ENCODE peak calls at places on chromosomes 2 and 18, in five cellular contexts. Z is stimulated activated CD8-positive, alpha-beta memory T cell treated with anti-CD3 and anti-CD28 coated beads, Interleukin-2, amount 100 ng/mL, for 48 hours; K is kidney tubule cell; O is NCI-H446; E is ELF-1. S is an unnamed sample.

GRCh38 chr2:77807531-77808215 is 285.5 kb upstream of the LRRTM4 start:
- DNase-seq in Z (no peak), K (no peak), O (no peak), E (peak; percentile 60), S (no peak)

GRCh38 chr2:197215988-197216979 is 94.3 kb downstream of the ANKRD44 start:
- DNase-seq in Z (no peak), K (peak; percentile 15), O (no peak), E (no peak), S (no peak)

GRCh38 chr2:54888146-54888545 is 162.1 kb downstream of the RTN4 start:
- DNase-seq in Z (no peak), K (no peak), O (no peak), E (no peak), S (no peak)

GRCh38 chr2:46270384-46270783 is 26.8 kb upstream of the EPAS1 start:
- DNase-seq in Z (no peak), K (peak; percentile 35), O (no peak), E (no peak), S (no peak)

GRCh38 chr2:68917034-68917718 is 35.5 kb downstream of the GKN2 start:
- DNase-seq in Z (no peak), K (no peak), O (no peak), E (no peak), S (no peak)

GRCh38 chr2:222968550-222969155 is 83.3 kb upstream of the KCNE4 start:
- DNase-seq in Z (no peak), K (no peak), O (no peak), E (no peak), S (no peak)

GRCh38 chr2:214810670-214811069 is 1.2 kb upstream of the BARD1 start:
- DNase-seq in Z (no peak), K (peak; percentile 18), O (no peak), E (no peak), S (no peak)

GRCh38 chr18:7117390-7118355 is at the start of gene LAMA1:
- DNase-seq in Z (no peak), K (peak; percentile 12), O (no peak), E (peak; percentile 46), S (no peak)

GRCh38 chr2:217412721-217413120 is 552.9 kb upstream of the TNP1 start:
- DNase-seq in Z (no peak), K (no peak), O (peak; percentile 25), E (no peak), S (no peak)

GRCh38 chr2:166373951-166374350 is 1.8 kb downstream of the SCN9A start:
- DNase-seq in Z (no peak), K (peak; percentile 82), O (peak; percentile 40), E (no peak), S (no peak)

GRCh38 chr2:191580581-191580980 is 97.4 kb upstream of the NABP1 start:
- DNase-seq in Z (no peak), K (no peak), O (peak; percentile 32), E (no peak), S (no peak)

GRCh38 chr18:21897811-21898210 is 157.2 kb downstream of the MIB1 start:
- DNase-seq in Z (no peak), K (peak; percentile 53), O (peak; percentile 43), E (peak; percentile 73), S (no peak)

GRCh38 chr18:36850527-36851201 is 21.7 kb downstream of the KIAA1328 start:
- DNase-seq in Z (no peak), K (peak; percentile 87), O (peak; percentile 33), E (no peak), S (no peak)

GRCh38 chr2:165469417-165469816 is at the start of gene CSRNP3:
- DNase-seq in Z (no peak), K (peak; percentile 91), O (peak; percentile 89), E (peak; percentile 83), S (no peak)

GRCh38 chr2:240593703-240594451 is 7.3 kb downstream of the CAPN10 start:
- DNase-seq in Z (no peak), K (no peak), O (no peak), E (no peak), S (no peak)

GRCh38 chr2:209685963-209686362 is 85.7 kb upstream of the UNC80 start:
- DNase-seq in Z (no peak), K (no peak), O (no peak), E (no peak), S (no peak)

GRCh38 chr2:205769879-205770278 is 87.6 kb downstream of the NRP2 start:
- DNase-seq in Z (no peak), K (no peak), O (no peak), E (no peak), S (no peak)

GRCh38 chr2:23684540-23685176 is 242.3 kb downstream of the ATAD2B start:
- DNase-seq in Z (no peak), K (peak; percentile 20), O (no peak), E (peak; percentile 68), S (no peak)

GRCh38 chr2:111667542-111668273 is 216.3 kb downstream of the ANAPC1 start:
- DNase-seq in Z (no peak), K (peak; percentile 87), O (no peak), E (peak; percentile 36), S (peak; percentile 7)

GRCh38 chr2:60586081-60586480 is 32.6 kb upstream of the BCL11A start:
- DNase-seq in Z (no peak), K (no peak), O (no peak), E (no peak), S (no peak)

GRCh38 chr18:76450912-76451421 is 44.1 kb downstream of the ZNF516 start:
- DNase-seq in Z (no peak), K (peak; percentile 62), O (no peak), E (peak; percentile 58), S (peak; percentile 7)

GRCh38 chr18:80176334-80177080 is 67.4 kb downstream of the ADNP2 start:
- DNase-seq in Z (no peak), K (no peak), O (no peak), E (no peak), S (no peak)

GRCh38 chr2:119293900-119294299 is 70.3 kb downstream of the STEAP3 start:
- DNase-seq in Z (no peak), K (no peak), O (no peak), E (no peak), S (no peak)

GRCh38 chr18:76821356-76821874 is 942 bp upstream of the ZNF236 start:
- DNase-seq in Z (no peak), K (peak; percentile 12), O (no peak), E (no peak), S (no peak)

GRCh38 chr2:215419113-215419512 is 16.8 kb downstream of the FN1 start:
- DNase-seq in Z (no peak), K (no peak), O (no peak), E (no peak), S (no peak)

GRCh38 chr2:105397025-105397722 is 1.7 kb downstream of the FHL2 start:
- DNase-seq in Z (no peak), K (peak; percentile 46), O (peak; percentile 27), E (peak; percentile 54), S (no peak)

GRCh38 chr2:232465061-232465460 is 9.1 kb downstream of the ALPI start:
- DNase-seq in Z (no peak), K (no peak), O (no peak), E (no peak), S (no peak)

GRCh38 chr18:32542221-32542798 is 71.6 kb upstream of the GAREM1 start:
- DNase-seq in Z (no peak), K (peak; percentile 89), O (no peak), E (no peak), S (no peak)

GRCh38 chr18:26621161-26622026 is 73.0 kb upstream of the KCTD1 start:
- DNase-seq in Z (no peak), K (peak; percentile 38), O (peak; percentile 8), E (peak; percentile 73), S (peak; percentile 20)

GRCh38 chr2:230872151-230872967 is 7.6 kb downstream of the ITM2C start:
- DNase-seq in Z (no peak), K (no peak), O (no peak), E (peak; percentile 53), S (no peak)

GRCh38 chr2:112923237-112923966 is 12.4 kb downstream of the IL37 start:
- DNase-seq in Z (no peak), K (no peak), O (no peak), E (no peak), S (no peak)

GRCh38 chr2:36329746-36330145 is 25.8 kb upstream of the CRIM1 start:
- DNase-seq in Z (no peak), K (peak; percentile 92), O (no peak), E (no peak), S (no peak)

GRCh38 chr18:23209031-23209430 is 73.7 kb downstream of the CABLES1 start:
- DNase-seq in Z (no peak), K (no peak), O (no peak), E (no peak), S (no peak)

GRCh38 chr2:160419776-160420521 is 73.7 kb downstream of the RBMS1 start:
- DNase-seq in Z (no peak), K (no peak), O (no peak), E (no peak), S (no peak)

GRCh38 chr2:111624401-111625156 is 259.4 kb downstream of the ANAPC1 start:
- DNase-seq in Z (no peak), K (no peak), O (no peak), E (no peak), S (no peak)